ENCODE peak calls at places on chromosomes 5 and 9, in ten cellular contexts. One of them, this sample, is unnamed.

GRCh38 chr5:55821731-55822512 is 29.2 kb upstream of the IL31RA start:
- DNase-seq in cardiac muscle cell: peak
- DNase-seq in astrocyte of the cerebellum: no peak
- DNase-seq in cardiac fibroblast: no peak
- DNase-seq in BJ: no peak
- DNase-seq in GM10248: peak
- DNase-seq in A549: peak
- DNase-seq in endothelial cell: peak
- DNase-seq in HL-60: no peak
- DNase-seq in endothelial cell of umbilical vein: peak
- DNase-seq in this sample: peak

GRCh38 chr9:128120741-128121465 is 6.6 kb downstream of the PTGES2 start:
- DNase-seq in A549: no peak
- DNase-seq in cardiac muscle cell: no peak
- DNase-seq in astrocyte of the cerebellum: no peak
- DNase-seq in BJ: no peak
- DNase-seq in HL-60: no peak
- DNase-seq in endothelial cell of umbilical vein: no peak
- DNase-seq in GM10248: no peak
- DNase-seq in endothelial cell: no peak
- DNase-seq in cardiac fibroblast: no peak
- DNase-seq in this sample: no peak

GRCh38 chr5:59673438-59674058 is 220.0 kb downstream of the PDE4D start:
- DNase-seq in BJ: no peak
- DNase-seq in endothelial cell: no peak
- DNase-seq in cardiac fibroblast: peak
- DNase-seq in astrocyte of the cerebellum: peak
- DNase-seq in GM10248: peak
- DNase-seq in endothelial cell of umbilical vein: peak
- DNase-seq in A549: peak
- DNase-seq in cardiac muscle cell: peak
- DNase-seq in HL-60: peak
- DNase-seq in this sample: no peak

GRCh38 chr5:43917925-43918324 is 314.9 kb downstream of the NNT start:
- DNase-seq in cardiac muscle cell: no peak
- DNase-seq in HL-60: no peak
- DNase-seq in A549: no peak
- DNase-seq in cardiac fibroblast: no peak
- DNase-seq in endothelial cell: no peak
- DNase-seq in GM10248: no peak
- DNase-seq in endothelial cell of umbilical vein: no peak
- DNase-seq in BJ: no peak
- DNase-seq in astrocyte of the cerebellum: no peak
- DNase-seq in this sample: no peak

GRCh38 chr9:129895376-129896268 is 60.4 kb downstream of the USP20 start:
- DNase-seq in A549: no peak
- DNase-seq in HL-60: peak
- DNase-seq in astrocyte of the cerebellum: no peak
- DNase-seq in BJ: no peak
- DNase-seq in cardiac muscle cell: no peak
- DNase-seq in endothelial cell: no peak
- DNase-seq in endothelial cell of umbilical vein: no peak
- DNase-seq in cardiac fibroblast: no peak
- DNase-seq in GM10248: no peak
- DNase-seq in this sample: no peak

GRCh38 chr5:82259172-82259800 is 18.9 kb downstream of the RPS23 start:
- DNase-seq in endothelial cell: no peak
- DNase-seq in HL-60: no peak
- DNase-seq in BJ: no peak
- DNase-seq in cardiac muscle cell: peak
- DNase-seq in A549: peak
- DNase-seq in GM10248: peak
- DNase-seq in astrocyte of the cerebellum: peak
- DNase-seq in cardiac fibroblast: peak
- DNase-seq in endothelial cell of umbilical vein: peak
- DNase-seq in this sample: no peak

GRCh38 chr9:130992059-130993032 is 16.6 kb upstream of the LAMC3 start:
- DNase-seq in astrocyte of the cerebellum: no peak
- DNase-seq in A549: no peak
- DNase-seq in endothelial cell: no peak
- DNase-seq in GM10248: no peak
- DNase-seq in endothelial cell of umbilical vein: no peak
- DNase-seq in cardiac muscle cell: no peak
- DNase-seq in BJ: no peak
- DNase-seq in cardiac fibroblast: no peak
- DNase-seq in HL-60: no peak
- DNase-seq in this sample: no peak

GRCh38 chr5:675876-676698 is 17.1 kb downstream of the TPPP start:
- DNase-seq in GM10248: no peak
- DNase-seq in endothelial cell: no peak
- DNase-seq in endothelial cell of umbilical vein: no peak
- DNase-seq in astrocyte of the cerebellum: no peak
- DNase-seq in cardiac muscle cell: no peak
- DNase-seq in cardiac fibroblast: no peak
- DNase-seq in HL-60: no peak
- DNase-seq in BJ: no peak
- DNase-seq in A549: no peak
- DNase-seq in this sample: no peak

GRCh38 chr5:60568646-60569045 is 131.3 kb downstream of the DEPDC1B start:
- DNase-seq in astrocyte of the cerebellum: no peak
- DNase-seq in HL-60: no peak
- DNase-seq in endothelial cell: no peak
- DNase-seq in A549: no peak
- DNase-seq in endothelial cell of umbilical vein: no peak
- DNase-seq in BJ: no peak
- DNase-seq in cardiac fibroblast: no peak
- DNase-seq in GM10248: no peak
- DNase-seq in cardiac muscle cell: no peak
- DNase-seq in this sample: no peak

GRCh38 chr5:76720988-76721569 is 5.2 kb downstream of the F2R start:
- DNase-seq in endothelial cell: no peak
- DNase-seq in astrocyte of the cerebellum: no peak
- DNase-seq in cardiac fibroblast: no peak
- DNase-seq in cardiac muscle cell: no peak
- DNase-seq in BJ: no peak
- DNase-seq in A549: no peak
- DNase-seq in GM10248: peak
- DNase-seq in HL-60: no peak
- DNase-seq in endothelial cell of umbilical vein: no peak
- DNase-seq in this sample: no peak

GRCh38 chr9:98506422-98507054 is 202.2 kb downstream of the GABBR2 start:
- DNase-seq in astrocyte of the cerebellum: no peak
- DNase-seq in BJ: no peak
- DNase-seq in A549: no peak
- DNase-seq in GM10248: no peak
- DNase-seq in cardiac muscle cell: no peak
- DNase-seq in endothelial cell of umbilical vein: no peak
- DNase-seq in cardiac fibroblast: no peak
- DNase-seq in endothelial cell: no peak
- DNase-seq in HL-60: no peak
- DNase-seq in this sample: no peak

GRCh38 chr5:83450840-83451239 is 20.7 kb upstream of the VCAN start:
- DNase-seq in GM10248: no peak
- DNase-seq in astrocyte of the cerebellum: no peak
- DNase-seq in endothelial cell of umbilical vein: no peak
- DNase-seq in cardiac fibroblast: no peak
- DNase-seq in BJ: no peak
- DNase-seq in endothelial cell: no peak
- DNase-seq in HL-60: no peak
- DNase-seq in A549: no peak
- DNase-seq in cardiac muscle cell: peak
- DNase-seq in this sample: no peak

GRCh38 chr5:103224118-103224893 is 34.3 kb upstream of the MACIR start:
- DNase-seq in endothelial cell of umbilical vein: peak
- DNase-seq in endothelial cell: peak
- DNase-seq in A549: no peak
- DNase-seq in cardiac fibroblast: peak
- DNase-seq in BJ: no peak
- DNase-seq in cardiac muscle cell: peak
- DNase-seq in HL-60: peak
- DNase-seq in GM10248: peak
- DNase-seq in astrocyte of the cerebellum: peak
- DNase-seq in this sample: peak

GRCh38 chr5:77620404-77620803 is 18.1 kb downstream of the OTP start:
- DNase-seq in astrocyte of the cerebellum: no peak
- DNase-seq in endothelial cell of umbilical vein: no peak
- DNase-seq in cardiac fibroblast: no peak
- DNase-seq in HL-60: no peak
- DNase-seq in BJ: no peak
- DNase-seq in GM10248: no peak
- DNase-seq in cardiac muscle cell: no peak
- DNase-seq in endothelial cell: no peak
- DNase-seq in A549: no peak
- DNase-seq in this sample: no peak

GRCh38 chr9:129761901-129762359 is 9.1 kb upstream of the PTGES start:
- DNase-seq in BJ: peak
- DNase-seq in endothelial cell of umbilical vein: no peak
- DNase-seq in endothelial cell: no peak
- DNase-seq in HL-60: no peak
- DNase-seq in cardiac muscle cell: peak
- DNase-seq in A549: no peak
- DNase-seq in GM10248: no peak
- DNase-seq in cardiac fibroblast: peak
- DNase-seq in astrocyte of the cerebellum: no peak
- DNase-seq in this sample: no peak

GRCh38 chr9:114004221-114004716 is 73.8 kb downstream of the AMBP start:
- DNase-seq in cardiac muscle cell: peak
- DNase-seq in HL-60: peak
- DNase-seq in endothelial cell: peak
- DNase-seq in endothelial cell of umbilical vein: peak
- DNase-seq in BJ: no peak
- DNase-seq in GM10248: no peak
- DNase-seq in astrocyte of the cerebellum: no peak
- DNase-seq in A549: no peak
- DNase-seq in cardiac fibroblast: no peak
- DNase-seq in this sample: peak

GRCh38 chr9:95132406-95133350 is 184.8 kb downstream of the FANCC start:
- DNase-seq in endothelial cell: no peak
- DNase-seq in cardiac fibroblast: no peak
- DNase-seq in endothelial cell of umbilical vein: no peak
- DNase-seq in BJ: no peak
- DNase-seq in HL-60: no peak
- DNase-seq in GM10248: no peak
- DNase-seq in astrocyte of the cerebellum: no peak
- DNase-seq in cardiac muscle cell: no peak
- DNase-seq in A549: no peak
- DNase-seq in this sample: no peak

GRCh38 chr9:110578575-110578895 is 1.0 kb downstream of the SVEP1 start:
- DNase-seq in cardiac muscle cell: no peak
- DNase-seq in astrocyte of the cerebellum: no peak
- DNase-seq in endothelial cell of umbilical vein: no peak
- DNase-seq in GM10248: no peak
- DNase-seq in BJ: no peak
- DNase-seq in endothelial cell: no peak
- DNase-seq in HL-60: no peak
- DNase-seq in cardiac fibroblast: no peak
- DNase-seq in A549: no peak
- DNase-seq in this sample: no peak

GRCh38 chr5:168339151-168340140 is 48.0 kb downstream of the WWC1 start:
- DNase-seq in A549: no peak
- DNase-seq in HL-60: no peak
- DNase-seq in GM10248: no peak
- DNase-seq in cardiac muscle cell: no peak
- DNase-seq in astrocyte of the cerebellum: no peak
- DNase-seq in endothelial cell of umbilical vein: no peak
- DNase-seq in endothelial cell: no peak
- DNase-seq in BJ: no peak
- DNase-seq in cardiac fibroblast: no peak
- DNase-seq in this sample: no peak
- TF ChIP-seq CTCF in A549: no peak
- TF ChIP-seq CTCF in HL-60: no peak
- TF ChIP-seq CTCF in GM10248: no peak
- TF ChIP-seq CTCF in cardiac muscle cell: peak
- TF ChIP-seq CTCF in astrocyte of the cerebellum: peak
- TF ChIP-seq CTCF in endothelial cell of umbilical vein: no peak
- TF ChIP-seq CTCF in endothelial cell: no peak
- TF ChIP-seq CTCF in BJ: no peak
- TF ChIP-seq CTCF in cardiac fibroblast: no peak
- TF ChIP-seq CTCF in this sample: no peak

GRCh38 chr9:68844623-68845612 is 139.9 kb downstream of the PIP5K1B start:
- DNase-seq in GM10248: peak
- DNase-seq in endothelial cell of umbilical vein: peak
- DNase-seq in cardiac fibroblast: peak
- DNase-seq in BJ: no peak
- DNase-seq in A549: peak
- DNase-seq in cardiac muscle cell: peak
- DNase-seq in endothelial cell: peak
- DNase-seq in HL-60: peak
- DNase-seq in astrocyte of the cerebellum: no peak
- DNase-seq in this sample: peak
- TF ChIP-seq CTCF in GM10248: peak
- TF ChIP-seq CTCF in endothelial cell of umbilical vein: peak
- TF ChIP-seq CTCF in cardiac fibroblast: peak
- TF ChIP-seq CTCF in BJ: peak
- TF ChIP-seq CTCF in A549: peak
- TF ChIP-seq CTCF in cardiac muscle cell: peak
- TF ChIP-seq CTCF in endothelial cell: peak
- TF ChIP-seq CTCF in HL-60: peak
- TF ChIP-seq CTCF in astrocyte of the cerebellum: peak
- TF ChIP-seq CTCF in this sample: peak

GRCh38 chr5:6788956-6789649 is 75.9 kb downstream of the TENT4A start:
- DNase-seq in A549: no peak
- DNase-seq in astrocyte of the cerebellum: no peak
- DNase-seq in endothelial cell of umbilical vein: peak
- DNase-seq in cardiac muscle cell: peak
- DNase-seq in cardiac fibroblast: no peak
- DNase-seq in HL-60: no peak
- DNase-seq in BJ: no peak
- DNase-seq in endothelial cell: no peak
- DNase-seq in GM10248: no peak
- DNase-seq in this sample: no peak
- TF ChIP-seq CTCF in A549: no peak
- TF ChIP-seq CTCF in astrocyte of the cerebellum: no peak
- TF ChIP-seq CTCF in endothelial cell of umbilical vein: no peak
- TF ChIP-seq CTCF in cardiac muscle cell: no peak
- TF ChIP-seq CTCF in cardiac fibroblast: no peak
- TF ChIP-seq CTCF in HL-60: no peak
- TF ChIP-seq CTCF in BJ: no peak
- TF ChIP-seq CTCF in endothelial cell: no peak
- TF ChIP-seq CTCF in GM10248: no peak
- TF ChIP-seq CTCF in this sample: peak

DNA sequence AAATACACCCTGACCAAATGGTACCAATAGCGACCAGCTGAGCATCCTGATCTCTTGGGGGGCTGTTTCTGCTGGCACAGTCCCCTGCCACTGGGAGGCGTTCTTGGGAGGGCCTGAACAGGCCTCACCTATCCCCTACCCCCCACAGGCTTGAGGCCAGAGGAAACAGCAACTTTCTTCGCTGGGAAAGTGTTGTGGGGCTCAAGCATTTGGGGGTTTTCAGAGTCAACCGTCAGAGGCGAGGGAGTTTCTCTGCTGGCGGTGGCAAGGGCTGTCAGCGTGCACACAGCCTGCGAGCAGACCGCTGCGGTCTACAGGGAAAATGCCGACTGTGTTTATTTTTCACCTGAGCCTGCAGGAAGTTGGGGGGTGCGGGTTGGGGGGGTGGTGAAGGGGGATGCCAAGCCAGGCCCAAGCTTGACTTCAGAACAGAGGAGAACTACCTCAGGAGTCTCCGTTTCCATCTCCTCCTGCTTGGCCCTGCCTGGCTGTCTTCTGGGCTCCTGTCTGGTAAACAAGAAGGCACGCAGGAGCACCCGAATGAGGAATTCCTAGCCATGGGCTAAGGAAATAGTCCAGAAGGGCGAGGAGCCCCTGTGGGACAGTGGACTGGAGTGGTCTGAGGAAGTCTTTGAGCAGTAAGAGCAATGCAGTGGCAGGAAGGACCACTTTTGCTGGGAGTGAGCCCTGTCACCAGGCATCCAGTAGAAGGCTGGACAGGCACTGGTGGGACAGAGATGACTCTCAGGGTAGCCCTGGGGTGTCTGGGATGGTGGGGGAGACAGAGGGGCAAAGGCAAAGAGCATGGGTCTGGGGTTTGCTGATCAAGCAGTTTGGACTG is 18.1 kb downstream of the TCF7 start:
- DNase-seq in BJ: no peak
- DNase-seq in endothelial cell: no peak
- DNase-seq in cardiac fibroblast: no peak
- DNase-seq in A549: no peak
- DNase-seq in HL-60: no peak
- DNase-seq in GM10248: peak
- DNase-seq in endothelial cell of umbilical vein: no peak
- DNase-seq in astrocyte of the cerebellum: no peak
- DNase-seq in cardiac muscle cell: no peak
- DNase-seq in this sample: no peak
- TF ChIP-seq CTCF in BJ: no peak
- TF ChIP-seq CTCF in endothelial cell: no peak
- TF ChIP-seq CTCF in cardiac fibroblast: no peak
- TF ChIP-seq CTCF in A549: no peak
- TF ChIP-seq CTCF in HL-60: no peak
- TF ChIP-seq CTCF in GM10248: peak
- TF ChIP-seq CTCF in endothelial cell of umbilical vein: no peak
- TF ChIP-seq CTCF in astrocyte of the cerebellum: no peak
- TF ChIP-seq CTCF in cardiac muscle cell: peak
- TF ChIP-seq CTCF in this sample: no peak